ENCODE peak calls at places on chromosomes 5 and 9, in five cellular contexts. O is effector memory CD4-positive, alpha-beta T cell; B is GM23248; U is adrenal gland; I is H1. H is an unnamed sample. For H3K9me3, the result is how much of the 10 kb centered on the place peaks cover.

GRCh38 chr9:69649566-69650260 is 22.5 kb downstream of the APBA1 start:
- DNase-seq in O (no peak), B (peak), U (no peak), I (no peak), H (no peak)

GRCh38 chr5:42005561-42006153 is 80.6 kb downstream of the FBXO4 start:
- DNase-seq in O (no peak), B (peak), U (no peak), I (no peak), H (peak)

GRCh38 chr9:35859310-35859994 is 10.7 kb downstream of the OR13J1 start:
- DNase-seq in O (no peak), B (peak), U (peak), I (peak), H (no peak)

GRCh38 chr5:392431-392988 is 50.5 kb upstream of the EXOC3 start:
- DNase-seq in O (peak), B (peak), U (no peak), I (peak), H (peak)

GRCh38 chr5:156628421-156628820 is 221.7 kb upstream of the PPP1R2B start:
- DNase-seq in O (no peak), B (no peak), U (no peak), I (no peak), H (no peak)

GRCh38 chr5:101977729-101978345 is 318.2 kb downstream of the SLCO4C1 start:
- DNase-seq in O (no peak), B (peak), U (no peak), I (no peak), H (peak)

GRCh38 chr5:132268698-132269551 is 11.4 kb downstream of the PDLIM4 start:
- DNase-seq in O (no peak), B (peak), U (peak), I (peak), H (peak)

GRCh38 chr9:115522928-115523327 is 405.0 kb upstream of the TNC start:
- DNase-seq in O (no peak), B (no peak), U (no peak), I (no peak), H (no peak)

GRCh38 chr9:89442501-89442978 is 55.4 kb downstream of the SEMA4D start:
- DNase-seq in O (no peak), B (no peak), U (no peak), I (no peak), H (peak)

GRCh38 chr9:125137200-125137599 is 6.1 kb downstream of the SCAI start:
- DNase-seq in O (no peak), B (peak), U (no peak), I (no peak), H (peak)

GRCh38 chr5:82639393-82640144 is 361.4 kb upstream of the RPS23 start:
- DNase-seq in O (no peak), B (no peak), U (no peak), I (no peak), H (no peak)

GRCh38 chr5:67165524-67166459 is 30.8 kb downstream of the CD180 start:
- DNase-seq in O (peak), B (peak), U (peak), I (peak), H (no peak)

GRCh38 chr5:120936652-120937051 is 472.6 kb downstream of the PRR16 start:
- DNase-seq in O (no peak), B (no peak), U (no peak), I (no peak), H (no peak)

GRCh38 chr9:133990366-133991210 is 1.5 kb downstream of the VAV2 start:
- DNase-seq in O (no peak), B (peak), U (peak), I (no peak), H (peak)

GRCh38 chr9:123586140-123586735 is 230.2 kb downstream of the CRB2 start:
- DNase-seq in O (no peak), B (no peak), U (no peak), I (no peak), H (no peak)

GRCh38 chr5:81779125-81779934 is 28.4 kb upstream of the SSBP2 start:
- DNase-seq in O (peak), B (peak), U (peak), I (no peak), H (peak)

GRCh38 chr9:115891929-115892328 is 261.7 kb upstream of the PAPPA start:
- DNase-seq in O (no peak), B (peak), U (no peak), I (no peak), H (no peak)

GRCh38 chr9:130962418-130963316 is 23.6 kb upstream of the FIBCD1 start:
- DNase-seq in O (no peak), B (peak), U (peak), I (no peak), H (peak)

GRCh38 chr9:129888085-129888808 is 53.0 kb downstream of the USP20 start:
- DNase-seq in O (peak), B (no peak), U (no peak), I (no peak), H (no peak)

GRCh38 chr5:158899201-158899600 is 200.5 kb downstream of the EBF1 start:
- DNase-seq in O (no peak), B (no peak), U (no peak), I (no peak), H (peak)

GRCh38 chr5:125607018-125607417 is 816.2 kb upstream of the GRAMD2B start:
- DNase-seq in O (no peak), B (no peak), U (peak), I (no peak), H (no peak)

GRCh38 chr9:122008559-122008958 is 84.5 kb downstream of the TTLL11 start:
- DNase-seq in O (no peak), B (no peak), U (no peak), I (no peak), H (no peak)

GRCh38 chr5:2253063-2253653 is 370.4 kb upstream of the IRX4 start:
- DNase-seq in O (no peak), B (no peak), U (no peak), I (no peak), H (no peak)

GRCh38 chr5:163846512-163846911 is 341.1 kb downstream of the MAT2B start:
- DNase-seq in O (no peak), B (no peak), U (no peak), I (no peak), H (no peak)

GRCh38 chr9:135281661-135282000 is 194.2 kb downstream of the OLFM1 start:
- DNase-seq in O (no peak), B (no peak), U (no peak), I (no peak), H (no peak)

GRCh38 chr9:135282808-135283207 is 195.3 kb downstream of the OLFM1 start:
- DNase-seq in O (no peak), B (no peak), U (no peak), I (no peak), H (no peak)

GRCh38 chr9:135281151-135281550 is 193.7 kb downstream of the OLFM1 start:
- DNase-seq in O (no peak), B (no peak), U (no peak), I (peak), H (no peak)

GRCh38 chr9:135283621-135284020 is 196.0 kb upstream of the PPP1R26 start:
- DNase-seq in O (no peak), B (no peak), U (no peak), I (no peak), H (no peak)

GRCh38 chr9:135282001-135282731 is 194.7 kb downstream of the OLFM1 start:
- DNase-seq in O (no peak), B (peak), U (peak), I (no peak), H (no peak)
- H3K9me3 ChIP-seq in O (under half), B (under half), U (under half), I (under half), H (under half)

DNA sequence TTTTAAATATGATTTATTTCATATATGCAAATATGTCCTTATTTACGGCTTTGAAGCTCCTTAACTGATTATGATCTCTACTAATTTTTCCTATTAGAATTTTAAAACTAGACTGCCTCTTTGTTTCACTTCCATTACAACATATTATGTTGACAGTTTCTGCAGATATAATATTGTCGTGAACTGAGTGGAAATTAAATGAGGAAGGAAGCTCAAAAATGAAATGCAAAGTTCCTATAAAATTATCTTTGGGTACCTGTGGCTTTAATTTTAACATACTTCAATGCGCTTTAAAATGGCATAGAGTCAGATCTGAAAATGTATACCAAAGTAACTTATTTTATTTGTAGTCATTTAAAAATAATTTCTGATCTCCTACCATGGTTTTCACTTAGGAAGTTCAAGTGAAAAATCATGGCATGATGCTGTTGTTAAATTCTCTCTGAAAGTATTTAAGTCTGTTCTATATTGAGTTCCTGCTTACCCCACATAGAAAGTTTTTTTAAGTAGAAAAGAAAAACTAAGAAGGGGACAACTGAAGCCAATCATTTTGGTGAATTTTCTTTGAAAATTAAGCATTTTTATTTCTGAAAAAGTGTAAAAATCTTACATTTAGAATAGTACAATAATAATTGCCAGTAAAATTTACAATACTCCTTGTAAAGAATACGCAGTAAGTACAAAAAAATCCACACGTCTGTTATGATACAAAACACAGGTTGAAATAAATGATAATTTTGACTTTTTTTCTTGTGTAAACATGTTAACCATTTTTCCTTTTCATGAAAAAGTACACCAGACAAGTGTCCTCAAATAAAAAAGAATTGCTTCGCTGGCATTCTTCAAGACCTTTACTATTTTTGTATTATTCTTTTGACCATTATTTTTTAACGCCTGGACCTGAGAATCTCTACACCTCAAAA is 2.6 kb downstream of the FOXD1 start:
- DNase-seq in O (no peak), B (peak), U (no peak), I (no peak), H (no peak)
- H3K4me3 ChIP-seq in O (peak), B (peak), U (no peak), I (peak), H (peak)

DNA sequence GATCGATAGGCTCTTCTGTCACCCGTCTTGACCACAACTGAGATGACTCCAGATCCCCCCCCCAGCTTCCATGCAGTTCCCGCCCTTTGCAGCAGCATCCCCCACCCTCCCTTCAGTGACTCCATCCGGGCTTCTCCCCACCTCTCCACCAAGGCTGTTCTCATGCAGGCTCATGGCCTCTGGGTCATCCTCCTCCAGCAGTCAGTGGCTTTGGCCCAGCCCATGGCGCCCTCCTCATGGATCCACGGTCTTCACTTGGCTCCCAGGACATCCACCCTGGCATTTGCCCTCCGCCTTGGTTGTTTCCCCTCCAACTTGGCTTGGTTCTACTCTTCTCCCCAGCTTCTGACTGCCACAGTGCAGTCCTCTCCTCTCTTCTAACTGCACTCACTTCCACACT is 96.7 kb upstream of the RUFY1 start:
- DNase-seq in O (no peak), B (no peak), U (no peak), I (no peak), H (no peak)
- H3K9me3 ChIP-seq in O (under half), B (under half), U (under half), I (under half), H (under half)

GRCh38 chr9:127735530-127736176 is 559 bp upstream of the TOR2A start:
- DNase-seq in O (no peak), B (no peak), U (no peak), I (no peak), H (no peak)
- H3K4me3 ChIP-seq in O (no peak), B (no peak), U (no peak), I (peak), H (peak)

DNA sequence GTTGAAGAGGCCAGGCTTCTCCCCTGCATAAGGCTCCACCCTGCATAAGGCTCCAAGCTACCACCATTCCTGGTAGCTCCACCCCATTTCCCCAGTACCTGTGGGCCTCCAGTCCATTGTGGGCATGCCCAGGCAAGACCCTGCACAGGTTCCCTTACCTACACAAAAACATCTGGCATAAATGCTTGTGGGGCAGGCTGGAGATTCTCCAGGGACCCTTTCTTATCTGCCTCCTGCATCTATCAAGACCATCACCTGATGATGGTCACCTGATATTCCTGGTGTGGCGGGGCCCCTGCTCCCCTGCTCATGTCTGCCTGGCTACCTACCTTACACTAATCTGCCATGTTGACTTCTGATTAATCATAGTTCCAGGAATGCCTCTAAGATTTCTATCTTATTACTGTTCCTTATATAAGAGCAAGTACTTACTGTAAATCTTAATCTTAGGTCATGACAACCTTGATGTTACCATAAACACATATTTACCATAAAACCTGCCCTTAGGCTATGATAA is 41.0 kb downstream of the FGD3 start:
- DNase-seq in O (no peak), B (no peak), U (no peak), I (no peak), H (no peak)
- H3K9me3 ChIP-seq in O (under half), B (under half), U (under half), I (under half), H (under half)

GRCh38 chr5:27403248-27403882 is 365.0 kb upstream of the CDH9 start:
- DNase-seq in O (no peak), B (peak), U (no peak), I (no peak), H (no peak)
- H3K4me3 ChIP-seq in O (no peak), B (peak), U (no peak), I (no peak), H (no peak)

GRCh38 chr5:3596261-3596825 is 711 bp downstream of the IRX1 start:
- DNase-seq in O (no peak), B (peak), U (no peak), I (peak), H (no peak)

GRCh38 chr5:3594514-3595101 is 1.0 kb upstream of the IRX1 start:
- DNase-seq in O (no peak), B (peak), U (no peak), I (peak), H (no peak)

GRCh38 chr5:3595102-3595961 is at the start of gene IRX1:
- DNase-seq in O (no peak), B (peak), U (no peak), I (peak), H (no peak)

GRCh38 chr5:3592298-3592697 is 3.3 kb upstream of the IRX1 start:
- DNase-seq in O (no peak), B (no peak), U (no peak), I (peak), H (no peak)

DNA sequence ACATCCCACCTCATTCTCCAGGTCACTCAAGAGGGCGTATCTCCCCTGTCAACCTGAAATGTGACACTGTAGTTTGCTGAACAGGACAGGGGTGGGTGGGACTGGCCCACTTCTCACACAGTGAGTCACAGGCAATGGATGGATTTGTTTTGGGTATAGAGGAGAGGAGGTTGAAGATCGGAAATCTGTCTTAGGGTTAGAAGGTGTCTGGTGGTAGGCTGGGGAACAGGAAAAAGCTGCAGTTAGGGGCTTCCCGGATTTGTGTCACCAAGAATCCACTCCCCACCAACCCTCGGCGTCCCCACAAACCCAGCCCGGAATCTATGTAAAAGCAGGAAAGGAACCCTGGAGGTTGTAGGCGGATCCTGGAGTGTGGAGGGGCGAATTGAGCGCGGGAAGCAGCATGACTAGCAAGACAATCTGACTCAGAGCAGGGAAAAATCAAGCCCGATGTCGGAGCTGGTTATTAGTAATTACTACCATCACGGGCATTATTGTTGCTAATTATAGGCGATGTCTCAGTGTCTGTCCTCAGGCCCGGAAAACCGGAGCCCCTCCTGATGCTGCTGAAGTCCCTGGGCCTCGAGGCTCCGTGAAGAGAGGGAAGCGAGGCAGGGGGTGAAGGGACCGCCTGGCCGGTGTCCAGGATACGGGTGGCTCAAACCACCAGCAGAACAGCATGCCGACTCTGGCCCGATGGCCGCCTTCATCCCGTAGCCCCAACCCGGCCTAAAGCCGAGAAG is 1.7 kb upstream of the IRX1 start:
- DNase-seq in O (no peak), B (peak), U (no peak), I (peak), H (no peak)
- H3K9me3 ChIP-seq in O (under half), B (under half), U (under half), I (under half), H (half or more)

GRCh38 chr9:33161011-33161588 is 6.0 kb downstream of the B4GALT1 start:
- DNase-seq in O (peak), B (peak), U (peak), I (no peak), H (peak)

GRCh38 chr9:33158555-33159057 is 8.5 kb downstream of the B4GALT1 start:
- DNase-seq in O (no peak), B (no peak), U (no peak), I (no peak), H (no peak)

GRCh38 chr9:33159760-33160127 is 7.4 kb downstream of the B4GALT1 start:
- DNase-seq in O (peak), B (peak), U (peak), I (no peak), H (peak)

GRCh38 chr9:33157960-33158359 is 9.2 kb downstream of the B4GALT1 start:
- DNase-seq in O (no peak), B (peak), U (no peak), I (no peak), H (no peak)

GRCh38 chr9:33159058-33159759 is 7.9 kb downstream of the B4GALT1 start:
- DNase-seq in O (peak), B (peak), U (peak), I (no peak), H (no peak)
- H3K4me3 ChIP-seq in O (peak), B (peak), U (no peak), I (no peak), H (no peak)

GRCh38 chr9:4923580-4924544 is 61.2 kb upstream of the JAK2 start:
- DNase-seq in O (no peak), B (peak), U (no peak), I (no peak), H (peak)

GRCh38 chr9:4927043-4927471 is 58.0 kb upstream of the JAK2 start:
- DNase-seq in O (no peak), B (peak), U (no peak), I (no peak), H (no peak)

GRCh38 chr9:4926239-4926638 is 58.8 kb upstream of the JAK2 start:
- DNase-seq in O (no peak), B (no peak), U (no peak), I (no peak), H (no peak)

GRCh38 chr9:4929917-4930316 is 55.2 kb upstream of the JAK2 start:
- DNase-seq in O (no peak), B (peak), U (no peak), I (no peak), H (no peak)

DNA sequence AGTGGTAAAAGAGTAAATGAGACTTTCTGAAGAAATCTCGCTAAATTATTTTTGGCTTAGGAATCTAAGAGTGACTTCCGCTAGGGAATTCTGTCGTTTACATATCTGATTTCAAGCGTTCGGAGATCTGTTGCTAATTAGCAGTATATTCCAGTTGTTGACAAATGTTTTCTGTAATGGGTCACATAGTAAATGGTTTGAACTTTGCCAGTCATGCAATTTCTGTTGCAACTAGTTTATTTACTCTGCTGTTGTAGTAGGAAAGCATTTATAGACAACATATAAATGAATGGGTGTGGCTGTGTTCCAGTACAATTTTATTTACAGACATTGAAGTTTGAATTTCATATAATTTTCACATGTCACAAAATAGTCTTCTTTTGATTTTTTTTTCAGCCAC is 57.4 kb upstream of the JAK2 start:
- DNase-seq in O (no peak), B (peak), U (no peak), I (no peak), H (no peak)
- H3K9me3 ChIP-seq in O (under half), B (under half), U (under half), I (under half), H (under half)

GRCh38 chr9:86351897-86352296 is 2.3 kb downstream of the TUT7 start:
- DNase-seq in O (no peak), B (no peak), U (no peak), I (no peak), H (no peak)
- H3K4me3 ChIP-seq in O (peak), B (peak), U (no peak), I (no peak), H (no peak)

H was measured in SJSA1.